ENCODE peak calls at places on chromosomes 7 and 10, in nine cellular contexts. B, M, A, J, S, E, K, N and I are unnamed samples.

GRCh38 chr10:110608087-110608486 is 36.0 kb upstream of the RBM20 start:
- DNase-seq in A (no peak), M (no peak), J (no peak), S (no peak), K (no peak), B (no peak), N (no peak), E (no peak), I (no peak)

GRCh38 chr7:151428393-151429231 is 11.3 kb downstream of the CRYGN start:
- DNase-seq in E (no peak), J (no peak), S (no peak), N (no peak), B (no peak), A (peak; percentile 78), K (no peak), M (no peak), I (no peak)

GRCh38 chr7:130940907-130941306 is 206.9 kb upstream of the KLF14 start:
- DNase-seq in M (no peak), S (no peak), A (no peak), B (no peak), E (no peak), N (no peak), J (peak; percentile 75), K (no peak), I (no peak)

GRCh38 chr7:80154656-80155325 is 20.2 kb downstream of the GNAI1 start:
- DNase-seq in M (no peak), B (no peak), N (no peak), E (no peak), J (no peak), A (no peak), S (no peak), K (no peak), I (no peak)

GRCh38 chr10:74763934-74764591 is 62.3 kb upstream of the KAT6B start:
- DNase-seq in A (no peak), B (no peak), N (no peak), S (no peak), M (no peak), J (no peak), K (no peak), E (no peak), I (no peak)

GRCh38 chr7:70913924-70914323 is 218.0 kb upstream of the GALNT17 start:
- DNase-seq in E (no peak), B (no peak), M (no peak), N (no peak), A (no peak), S (no peak), J (no peak), K (no peak), I (no peak)

GRCh38 chr10:43229208-43230061 is 37.4 kb downstream of the RASGEF1A start:
- DNase-seq in M (no peak), E (peak; percentile 25), B (no peak), A (peak; percentile 56), K (peak; percentile 16), N (peak; percentile 73), J (no peak), S (peak; percentile 7), I (no peak)

GRCh38 chr10:34780818-34781380 is 34.2 kb downstream of the PARD3 start:
- DNase-seq in B (peak; percentile 61), A (peak; percentile 48), J (no peak), M (no peak), K (no peak), S (no peak), E (no peak), N (no peak), I (no peak)

GRCh38 chr10:17872191-17873091 is 63.3 kb downstream of the MRC1 start:
- DNase-seq in A (no peak), K (no peak), E (no peak), B (no peak), M (no peak), J (peak; percentile 6), S (peak; percentile 7), N (no peak), I (no peak)

GRCh38 chr7:55120074-55120473 is 101.3 kb downstream of the EGFR start:
- DNase-seq in S (no peak), A (no peak), K (no peak), E (no peak), B (no peak), M (no peak), J (no peak), N (no peak), I (no peak)

GRCh38 chr10:74585231-74586087 is 240.9 kb upstream of the KAT6B start:
- DNase-seq in B (peak; percentile 39), J (no peak), N (no peak), M (peak; percentile 60), S (peak; percentile 81), A (no peak), K (peak; percentile 58), E (peak; percentile 31), I (no peak)